ENCODE peak calls at places on chromosomes 2 and 18, in seven cellular contexts. X is CD8-positive, alpha-beta T cell; R is NCI-H1417; V is GM03348; Q is AG09309; T is GM13976; G is HuH-7.5. J is an unnamed sample.

GRCh38 chr2:239889641-239890055 is 135.5 kb downstream of the NDUFA10 start:
- DNase-seq in T (no peak), Q (no peak), X (no peak), V (no peak), G (no peak), R (no peak), J (no peak)

GRCh38 chr18:47163241-47163640 is 12.9 kb downstream of the IER3IP1 start:
- DNase-seq in R (no peak), X (no peak), G (no peak), V (peak; percentile 55), Q (no peak), T (peak; percentile 30), J (no peak)

GRCh38 chr2:85945576-85945975 is 56.8 kb upstream of the ST3GAL5 start:
- DNase-seq in X (no peak), Q (no peak), T (no peak), V (no peak), R (no peak), G (no peak), J (no peak)

GRCh38 chr18:2502880-2503279 is 68.4 kb downstream of the METTL4 start:
- DNase-seq in Q (no peak), X (no peak), G (no peak), T (no peak), R (no peak), V (no peak), J (no peak)

GRCh38 chr18:24544141-24544498 is 83.7 kb downstream of the HRH4 start:
- DNase-seq in X (no peak), R (peak; percentile 28), T (no peak), Q (no peak), G (no peak), V (peak; percentile 28), J (peak; percentile 36)

GRCh38 chr2:230811508-230811907 is 53.2 kb upstream of the ITM2C start:
- DNase-seq in X (no peak), T (no peak), R (no peak), V (no peak), G (no peak), Q (no peak), J (no peak)

GRCh38 chr2:134079373-134079772 is 174.5 kb upstream of the MGAT5 start:
- DNase-seq in X (no peak), G (no peak), V (no peak), T (peak; percentile 35), R (no peak), Q (no peak), J (no peak)

GRCh38 chr2:41717883-41718282 is 329.9 kb upstream of the PKDCC start:
- DNase-seq in R (no peak), V (no peak), T (no peak), Q (no peak), X (no peak), G (no peak), J (no peak)

GRCh38 chr2:70918016-70918415 is 17.7 kb upstream of the ATP6V1B1 start:
- DNase-seq in X (no peak), Q (no peak), R (no peak), V (no peak), G (no peak), T (no peak), J (no peak)

GRCh38 chr2:124607679-124608078 is 582.6 kb downstream of the CNTNAP5 start:
- DNase-seq in T (no peak), Q (no peak), R (no peak), V (no peak), G (no peak), X (no peak), J (no peak)

GRCh38 chr2:46706264-46706983 is 209.2 kb downstream of the MCFD2 start:
- DNase-seq in V (peak; percentile 18), X (no peak), G (no peak), Q (no peak), R (no peak), T (no peak), J (no peak)

GRCh38 chr2:220068877-220069276 is 441.4 kb downstream of the SLC4A3 start:
- DNase-seq in R (no peak), Q (no peak), V (no peak), G (no peak), X (no peak), T (no peak), J (no peak)

GRCh38 chr2:182655750-182656149 is 60.3 kb upstream of the DNAJC10 start:
- DNase-seq in G (no peak), T (no peak), Q (no peak), X (no peak), R (no peak), V (no peak), J (no peak)

GRCh38 chr2:233331536-233331935 is 22.8 kb upstream of the DGKD start:
- DNase-seq in X (peak; percentile 77), R (no peak), V (no peak), Q (no peak), T (peak; percentile 73), G (no peak), J (peak; percentile 98)

GRCh38 chr2:240412211-240412830 is 23.1 kb upstream of the GPC1 start:
- DNase-seq in R (no peak), Q (no peak), V (no peak), G (no peak), T (no peak), X (peak; percentile 2), J (no peak)

GRCh38 chr18:22977847-22978701 is 44.9 kb downstream of the RBBP8 start:
- DNase-seq in V (peak; percentile 72), R (no peak), T (no peak), Q (peak; percentile 48), G (no peak), X (no peak), J (no peak)

GRCh38 chr2:17830053-17831034 is 14.1 kb downstream of the MSGN1 start:
- DNase-seq in T (peak; percentile 79), G (peak; percentile 69), R (peak; percentile 34), Q (peak; percentile 17), X (no peak), V (peak; percentile 91), J (peak; percentile 53)

GRCh38 chr18:618618-619017 is 21.8 kb downstream of the CLUL1 start:
- DNase-seq in T (no peak), X (no peak), G (no peak), V (no peak), Q (no peak), R (no peak), J (no peak)

GRCh38 chr2:8416172-8416571 is 265.7 kb upstream of the ID2 start:
- DNase-seq in R (no peak), Q (no peak), X (no peak), V (no peak), G (no peak), T (no peak), J (no peak)

GRCh38 chr18:47730795-47731194 is 199.7 kb downstream of the SMAD2 start:
- DNase-seq in X (no peak), G (no peak), T (no peak), R (no peak), V (no peak), Q (no peak), J (no peak)

GRCh38 chr2:236985940-236986339 is 99.7 kb upstream of the COPS8 start:
- DNase-seq in Q (no peak), R (peak; percentile 33), X (no peak), G (no peak), T (no peak), V (no peak), J (no peak)

GRCh38 chr2:160271166-160272086 is 71.4 kb upstream of the ITGB6 start:
- DNase-seq in X (no peak), R (peak; percentile 42), V (no peak), T (no peak), Q (no peak), G (no peak), J (no peak)

GRCh38 chr2:54274781-54275242 is 18.8 kb upstream of the TSPYL6 start:
- DNase-seq in R (no peak), Q (peak; percentile 72), G (no peak), X (no peak), T (no peak), V (peak; percentile 66), J (peak; percentile 8)

GRCh38 chr2:110980613-110981062 is 140.1 kb upstream of the BCL2L11 start:
- DNase-seq in G (no peak), T (no peak), V (no peak), X (no peak), R (peak; percentile 54), Q (no peak), J (no peak)

J was measured in NB4.